ENCODE peak calls at places on chromosome 3, in nine cellular contexts. F, Z, X, E, K, P, M, I and A are unnamed samples.

GRCh38 chr3:31911124-31911523 is 69.9 kb downstream of the OSBPL10 start:
- DNase-seq in F (no peak), Z (no peak), X (no peak), E (no peak), K (no peak), P (no peak), M (no peak), I (no peak), A (no peak)

GRCh38 chr3:198018416-198018815 is 58.4 kb downstream of the LMLN start:
- DNase-seq in F (no peak), Z (no peak), X (no peak), E (no peak), K (no peak), P (no peak), M (no peak), I (no peak), A (no peak)

GRCh38 chr3:188792788-188793187 is 379.0 kb upstream of the TPRG1 start:
- DNase-seq in F (no peak), Z (no peak), X (peak; percentile 5), E (no peak), K (no peak), P (peak; percentile 13), M (peak; percentile 28), I (peak; percentile 19), A (no peak)

GRCh38 chr3:61809879-61810278 is 248.5 kb downstream of the PTPRG start:
- DNase-seq in F (peak; percentile 7), Z (peak; percentile 64), X (no peak), E (no peak), K (no peak), P (no peak), M (no peak), I (peak; percentile 22), A (no peak)

GRCh38 chr3:113252553-113252952 is 41.2 kb downstream of the BOC start:
- DNase-seq in F (no peak), Z (no peak), X (no peak), E (no peak), K (no peak), P (no peak), M (no peak), I (no peak), A (no peak)

GRCh38 chr3:183217548-183218321 is 35.3 kb upstream of the B3GNT5 start:
- DNase-seq in F (no peak), Z (no peak), X (no peak), E (no peak), K (no peak), P (no peak), M (no peak), I (no peak), A (no peak)

GRCh38 chr3:195015021-195015420 is 255.9 kb downstream of the XXYLT1 start:
- DNase-seq in F (no peak), Z (no peak), X (no peak), E (peak; percentile 75), K (no peak), P (no peak), M (no peak), I (no peak), A (no peak)

GRCh38 chr3:196554205-196554604 is 14.1 kb downstream of the WDR53 start:
- DNase-seq in F (no peak), Z (no peak), X (no peak), E (no peak), K (no peak), P (no peak), M (no peak), I (no peak), A (no peak)

GRCh38 chr3:126051234-126051633 is 32.7 kb downstream of the SLC41A3 start:
- DNase-seq in F (no peak), Z (no peak), X (no peak), E (no peak), K (no peak), P (peak; percentile 31), M (no peak), I (no peak), A (no peak)

GRCh38 chr3:29195055-29195454 is 85.8 kb upstream of the RBMS3 start:
- DNase-seq in F (no peak), Z (no peak), X (no peak), E (peak; percentile 62), K (no peak), P (no peak), M (no peak), I (no peak), A (no peak)

GRCh38 chr3:111072016-111072891 is 638 bp downstream of the NECTIN3 start:
- DNase-seq in F (no peak), Z (no peak), X (peak; percentile 36), E (peak; percentile 61), K (peak; percentile 19), P (peak; percentile 39), M (no peak), I (peak; percentile 74), A (peak; percentile 33)

GRCh38 chr3:126129408-126129891 is 45.5 kb upstream of the SLC41A3 start:
- DNase-seq in F (no peak), Z (no peak), X (no peak), E (peak; percentile 98), K (no peak), P (peak; percentile 29), M (no peak), I (no peak), A (no peak)

GRCh38 chr3:126245811-126246727 is 65.7 kb upstream of the ALDH1L1 start:
- DNase-seq in F (peak; percentile 33), Z (peak; percentile 68), X (no peak), E (peak; percentile 32), K (no peak), P (peak; percentile 71), M (peak; percentile 72), I (peak; percentile 67), A (no peak)

GRCh38 chr3:128494152-128494650 is 1.2 kb upstream of the GATA2 start:
- DNase-seq in F (no peak), Z (no peak), X (no peak), E (no peak), K (no peak), P (no peak), M (no peak), I (no peak), A (no peak)

GRCh38 chr3:103056953-103057450 is 622.2 kb downstream of the ZPLD1 start:
- DNase-seq in F (no peak), Z (no peak), X (no peak), E (peak; percentile 15), K (no peak), P (no peak), M (no peak), I (no peak), A (no peak)

GRCh38 chr3:126448141-126448892 is 27.4 kb downstream of the ZXDC start:
- DNase-seq in F (peak; percentile 50), Z (no peak), X (no peak), E (no peak), K (no peak), P (no peak), M (no peak), I (no peak), A (no peak)

GRCh38 chr3:141336672-141337522 is 31.4 kb upstream of the ZBTB38 start:
- DNase-seq in F (no peak), Z (no peak), X (no peak), E (peak; percentile 95), K (no peak), P (no peak), M (no peak), I (no peak), A (no peak)

GRCh38 chr3:64321747-64322146 is 96.5 kb upstream of the PRICKLE2 start:
- DNase-seq in F (no peak), Z (no peak), X (no peak), E (peak; percentile 85), K (no peak), P (peak; percentile 1), M (no peak), I (no peak), A (no peak)

GRCh38 chr3:197490098-197490497 is 65.7 kb downstream of the BDH1 start:
- DNase-seq in F (no peak), Z (no peak), X (no peak), E (peak; percentile 96), K (no peak), P (no peak), M (no peak), I (no peak), A (no peak)

GRCh38 chr3:141955163-141955562 is 78.7 kb downstream of the ATP1B3 start:
- DNase-seq in F (no peak), Z (no peak), X (no peak), E (peak; percentile 91), K (no peak), P (no peak), M (no peak), I (peak; percentile 70), A (no peak)

GRCh38 chr3:112350181-112350825 is 17.3 kb downstream of the CD200 start:
- DNase-seq in F (no peak), Z (no peak), X (no peak), E (no peak), K (no peak), P (no peak), M (no peak), I (peak; percentile 51), A (no peak)

GRCh38 chr3:194508486-194509449 is 22.0 kb upstream of the ATP13A3 start:
- DNase-seq in F (no peak), Z (no peak), X (no peak), E (no peak), K (no peak), P (no peak), M (no peak), I (peak; percentile 33), A (no peak)

GRCh38 chr3:187850256-187851010 is 105.2 kb upstream of the BCL6 start:
- DNase-seq in F (no peak), Z (no peak), X (no peak), E (peak; percentile 20), K (no peak), P (no peak), M (no peak), I (no peak), A (no peak)

GRCh38 chr3:43142472-43142871 is 36.6 kb upstream of the POMGNT2 start:
- DNase-seq in F (no peak), Z (no peak), X (no peak), E (no peak), K (no peak), P (no peak), M (no peak), I (no peak), A (no peak)

GRCh38 chr3:172307143-172307560 is 141.1 kb downstream of the GHSR start:
- DNase-seq in F (no peak), Z (no peak), X (no peak), E (peak; percentile 77), K (no peak), P (no peak), M (no peak), I (no peak), A (no peak)

GRCh38 chr3:112056451-112056929 is 22.0 kb downstream of the TMPRSS7 start:
- DNase-seq in F (no peak), Z (no peak), X (no peak), E (peak; percentile 67), K (no peak), P (no peak), M (no peak), I (no peak), A (no peak)

GRCh38 chr3:119990888-119991287 is 103.4 kb downstream of the GSK3B start:
- DNase-seq in F (no peak), Z (no peak), X (no peak), E (peak; percentile 80), K (no peak), P (no peak), M (no peak), I (no peak), A (no peak)

GRCh38 chr3:51591231-51591630 is 52.7 kb downstream of the RAD54L2 start:
- DNase-seq in F (no peak), Z (no peak), X (no peak), E (no peak), K (no peak), P (no peak), M (no peak), I (no peak), A (no peak)